ENCODE peak calls at places on chromosomes 6 and 20, in seven cellular contexts. One of them, this sample, is unnamed.

GRCh38 chr20:34639755-34640222 is 37.1 kb downstream of the PIGU start:
- DNase-seq in gastrocnemius medialis: no peak
- DNase-seq in astrocyte: no peak
- DNase-seq in stomach: peak
- DNase-seq in mammary epithelial cell: no peak
- DNase-seq in hepatocyte: peak
- DNase-seq in left ventricle myocardium inferior: no peak
- DNase-seq in this sample: no peak

GRCh38 chr6:135932651-135933050 is 81.2 kb downstream of the PDE7B start:
- DNase-seq in gastrocnemius medialis: no peak
- DNase-seq in astrocyte: no peak
- DNase-seq in stomach: no peak
- DNase-seq in mammary epithelial cell: no peak
- DNase-seq in hepatocyte: no peak
- DNase-seq in left ventricle myocardium inferior: no peak
- DNase-seq in this sample: peak

GRCh38 chr6:134903448-134903847 is 46.5 kb downstream of the ALDH8A1 start:
- DNase-seq in gastrocnemius medialis: peak
- DNase-seq in astrocyte: no peak
- DNase-seq in stomach: no peak
- DNase-seq in mammary epithelial cell: no peak
- DNase-seq in hepatocyte: peak
- DNase-seq in left ventricle myocardium inferior: no peak
- DNase-seq in this sample: no peak

GRCh38 chr6:164455835-164456234 is 853.6 kb downstream of the C6orf118 start:
- DNase-seq in gastrocnemius medialis: no peak
- DNase-seq in astrocyte: no peak
- DNase-seq in stomach: no peak
- DNase-seq in mammary epithelial cell: no peak
- DNase-seq in hepatocyte: no peak
- DNase-seq in left ventricle myocardium inferior: no peak
- DNase-seq in this sample: no peak

GRCh38 chr6:168127384-168127868 is 48.4 kb upstream of the FRMD1 start:
- DNase-seq in gastrocnemius medialis: no peak
- DNase-seq in astrocyte: no peak
- DNase-seq in stomach: no peak
- DNase-seq in mammary epithelial cell: no peak
- DNase-seq in hepatocyte: no peak
- DNase-seq in left ventricle myocardium inferior: peak
- DNase-seq in this sample: no peak

GRCh38 chr20:43398676-43399324 is 58.9 kb upstream of the SRSF6 start:
- DNase-seq in gastrocnemius medialis: no peak
- DNase-seq in astrocyte: no peak
- DNase-seq in stomach: no peak
- DNase-seq in mammary epithelial cell: no peak
- DNase-seq in hepatocyte: no peak
- DNase-seq in left ventricle myocardium inferior: no peak
- DNase-seq in this sample: no peak

GRCh38 chr20:38673731-38674177 is 50.5 kb upstream of the SLC32A1 start:
- DNase-seq in gastrocnemius medialis: no peak
- DNase-seq in astrocyte: peak
- DNase-seq in stomach: no peak
- DNase-seq in mammary epithelial cell: no peak
- DNase-seq in hepatocyte: peak
- DNase-seq in left ventricle myocardium inferior: no peak
- DNase-seq in this sample: no peak

GRCh38 chr6:30463242-30463641 is 26.1 kb upstream of the HLA-E start:
- DNase-seq in gastrocnemius medialis: no peak
- DNase-seq in astrocyte: no peak
- DNase-seq in stomach: no peak
- DNase-seq in mammary epithelial cell: no peak
- DNase-seq in hepatocyte: no peak
- DNase-seq in left ventricle myocardium inferior: no peak
- DNase-seq in this sample: no peak

GRCh38 chr20:45833030-45833882 is at the start of gene SNX21:
- DNase-seq in gastrocnemius medialis: peak
- DNase-seq in astrocyte: peak
- DNase-seq in stomach: peak
- DNase-seq in mammary epithelial cell: peak
- DNase-seq in hepatocyte: peak
- DNase-seq in left ventricle myocardium inferior: peak
- DNase-seq in this sample: peak

GRCh38 chr20:58420798-58421496 is 31.9 kb downstream of the VAPB start:
- DNase-seq in gastrocnemius medialis: no peak
- DNase-seq in astrocyte: peak
- DNase-seq in stomach: no peak
- DNase-seq in mammary epithelial cell: peak
- DNase-seq in hepatocyte: no peak
- DNase-seq in left ventricle myocardium inferior: no peak
- DNase-seq in this sample: peak

GRCh38 chr20:50129662-50130345 is 16.9 kb upstream of the UBE2V1 start:
- DNase-seq in gastrocnemius medialis: no peak
- DNase-seq in astrocyte: no peak
- DNase-seq in stomach: no peak
- DNase-seq in mammary epithelial cell: no peak
- DNase-seq in hepatocyte: no peak
- DNase-seq in left ventricle myocardium inferior: no peak
- DNase-seq in this sample: peak

GRCh38 chr6:35718911-35719381 is 17.9 kb upstream of the ARMC12 start:
- DNase-seq in gastrocnemius medialis: no peak
- DNase-seq in astrocyte: no peak
- DNase-seq in stomach: no peak
- DNase-seq in mammary epithelial cell: no peak
- DNase-seq in hepatocyte: no peak
- DNase-seq in left ventricle myocardium inferior: no peak
- DNase-seq in this sample: no peak

GRCh38 chr6:35718354-35718695 is 18.5 kb upstream of the ARMC12 start:
- DNase-seq in gastrocnemius medialis: no peak
- DNase-seq in astrocyte: no peak
- DNase-seq in stomach: no peak
- DNase-seq in mammary epithelial cell: no peak
- DNase-seq in hepatocyte: no peak
- DNase-seq in left ventricle myocardium inferior: no peak
- DNase-seq in this sample: no peak

GRCh38 chr6:35719830-35720733 is 16.8 kb upstream of the ARMC12 start:
- DNase-seq in gastrocnemius medialis: peak
- DNase-seq in astrocyte: no peak
- DNase-seq in stomach: no peak
- DNase-seq in mammary epithelial cell: no peak
- DNase-seq in hepatocyte: peak
- DNase-seq in left ventricle myocardium inferior: peak
- DNase-seq in this sample: no peak

GRCh38 chr6:35717449-35718353 is 19.1 kb upstream of the ARMC12 start:
- DNase-seq in gastrocnemius medialis: no peak
- DNase-seq in astrocyte: no peak
- DNase-seq in stomach: no peak
- DNase-seq in mammary epithelial cell: no peak
- DNase-seq in hepatocyte: no peak
- DNase-seq in left ventricle myocardium inferior: no peak
- DNase-seq in this sample: no peak

GRCh38 chr6:35719407-35719829 is 17.4 kb upstream of the ARMC12 start:
- DNase-seq in gastrocnemius medialis: no peak
- DNase-seq in astrocyte: no peak
- DNase-seq in stomach: no peak
- DNase-seq in mammary epithelial cell: no peak
- DNase-seq in hepatocyte: no peak
- DNase-seq in left ventricle myocardium inferior: no peak
- DNase-seq in this sample: no peak
- H3K27ac ChIP-seq in gastrocnemius medialis: peak
- H3K27ac ChIP-seq in astrocyte: no peak
- H3K27ac ChIP-seq in stomach: peak
- H3K27ac ChIP-seq in mammary epithelial cell: no peak
- H3K27ac ChIP-seq in hepatocyte: peak
- H3K27ac ChIP-seq in left ventricle myocardium inferior: peak
- H3K27ac ChIP-seq in this sample: peak

GRCh38 chr6:52284131-52284459 is 447 bp downstream of the MCM3 start:
- DNase-seq in gastrocnemius medialis: no peak
- DNase-seq in astrocyte: peak
- DNase-seq in stomach: no peak
- DNase-seq in mammary epithelial cell: no peak
- DNase-seq in hepatocyte: peak
- DNase-seq in left ventricle myocardium inferior: peak
- DNase-seq in this sample: peak

GRCh38 chr6:52286798-52287432 is 2.4 kb upstream of the MCM3 start:
- DNase-seq in gastrocnemius medialis: no peak
- DNase-seq in astrocyte: peak
- DNase-seq in stomach: peak
- DNase-seq in mammary epithelial cell: peak
- DNase-seq in hepatocyte: peak
- DNase-seq in left ventricle myocardium inferior: peak
- DNase-seq in this sample: peak

GRCh38 chr6:52284460-52285173 is at the start of gene MCM3:
- DNase-seq in gastrocnemius medialis: peak
- DNase-seq in astrocyte: peak
- DNase-seq in stomach: peak
- DNase-seq in mammary epithelial cell: peak
- DNase-seq in hepatocyte: peak
- DNase-seq in left ventricle myocardium inferior: peak
- DNase-seq in this sample: peak

GRCh38 chr6:52283111-52283510 is 1.4 kb downstream of the MCM3 start:
- DNase-seq in gastrocnemius medialis: no peak
- DNase-seq in astrocyte: no peak
- DNase-seq in stomach: no peak
- DNase-seq in mammary epithelial cell: no peak
- DNase-seq in hepatocyte: no peak
- DNase-seq in left ventricle myocardium inferior: no peak
- DNase-seq in this sample: no peak

DNA sequence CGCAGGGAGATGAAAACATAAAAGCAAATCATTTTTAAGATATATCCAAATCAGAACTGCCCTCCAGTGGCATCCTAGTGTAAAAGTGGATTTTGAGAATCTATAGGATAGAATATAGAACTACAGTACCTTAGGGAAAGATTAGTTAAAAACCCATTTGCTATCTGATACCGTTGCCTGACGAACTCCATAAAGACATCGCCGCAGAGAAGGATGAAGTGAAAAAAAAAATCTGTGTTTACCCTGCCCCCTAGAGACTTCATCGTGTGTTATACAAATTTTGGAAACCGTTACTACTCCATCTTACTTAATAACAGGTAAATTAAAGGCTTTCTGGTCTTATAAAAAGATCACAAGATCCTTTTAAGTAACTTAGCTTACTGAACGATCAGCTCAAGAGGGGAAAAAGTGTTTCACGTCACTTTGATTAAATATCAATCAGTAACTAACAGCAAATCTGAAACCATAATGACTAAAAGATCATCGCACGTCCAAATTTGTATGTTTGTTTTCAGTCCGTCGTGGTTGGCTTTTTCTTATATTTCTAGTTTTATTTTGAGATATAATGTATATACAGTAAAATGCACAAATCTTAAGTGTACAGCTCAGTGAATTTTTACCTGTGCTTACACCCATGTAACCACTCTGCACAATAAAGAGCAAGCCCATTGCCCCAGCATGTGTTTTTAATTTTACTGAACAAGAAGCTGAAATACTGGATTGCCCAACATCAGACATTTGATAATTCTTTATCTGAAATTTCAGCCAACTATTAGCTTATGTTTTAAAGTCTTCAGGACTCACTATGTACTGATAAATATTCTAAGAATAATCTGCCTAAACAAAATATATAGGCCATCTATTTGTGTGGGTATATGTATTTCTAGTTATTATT is 879 bp upstream of the MCM3 start:
- DNase-seq in gastrocnemius medialis: no peak
- DNase-seq in astrocyte: no peak
- DNase-seq in stomach: no peak
- DNase-seq in mammary epithelial cell: no peak
- DNase-seq in hepatocyte: no peak
- DNase-seq in left ventricle myocardium inferior: no peak
- DNase-seq in this sample: no peak
- TF ChIP-seq CTCF in gastrocnemius medialis: no peak
- TF ChIP-seq CTCF in astrocyte: no peak
- TF ChIP-seq CTCF in stomach: no peak
- TF ChIP-seq CTCF in mammary epithelial cell: peak
- TF ChIP-seq CTCF in hepatocyte: peak
- TF ChIP-seq CTCF in left ventricle myocardium inferior: peak
- TF ChIP-seq CTCF in this sample: peak

DNA sequence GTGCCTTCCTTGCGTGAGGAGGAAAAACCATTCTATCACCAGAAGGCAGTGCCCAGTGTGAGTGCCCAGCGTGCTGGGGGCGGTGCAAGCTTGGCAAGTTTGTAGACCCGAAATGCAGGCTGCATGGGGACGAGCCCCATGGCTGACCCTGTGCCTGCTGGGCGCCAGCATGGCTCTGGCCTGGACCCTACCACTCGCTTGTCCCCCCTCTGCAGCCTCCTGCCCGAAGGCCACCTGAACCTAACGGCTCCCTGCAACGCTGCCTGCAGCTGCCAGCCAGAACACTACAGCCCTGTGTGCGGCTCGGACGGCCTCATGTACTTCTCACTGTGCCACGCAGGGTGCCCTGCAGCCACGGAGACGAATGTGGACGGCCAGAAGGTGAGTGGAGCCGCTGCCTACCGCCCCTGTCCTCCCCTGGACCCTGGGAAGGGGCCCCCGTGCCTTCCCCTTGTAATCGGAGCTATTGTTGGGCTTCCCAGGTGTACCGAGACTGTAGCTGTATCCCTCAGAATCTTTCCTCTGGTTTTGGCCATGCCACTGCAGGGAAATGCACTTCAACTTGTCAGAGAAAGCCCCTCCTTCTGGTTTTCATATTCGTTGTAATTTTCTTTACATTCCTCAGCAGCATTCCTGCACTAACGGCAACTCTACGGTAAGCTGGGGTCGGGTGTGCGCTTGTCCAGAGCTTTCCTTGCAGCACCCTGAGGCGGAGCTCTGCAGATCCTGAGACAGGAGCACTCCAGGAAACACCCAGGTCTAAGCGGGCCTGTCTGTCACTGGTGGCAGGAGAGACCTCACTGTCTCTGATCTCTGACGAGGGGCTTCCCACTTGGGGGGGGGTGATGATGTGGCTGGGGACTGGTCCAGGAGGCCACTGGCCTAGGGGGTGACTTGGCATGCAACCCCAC is 25.5 kb downstream of the SLCO4A1 start:
- DNase-seq in gastrocnemius medialis: no peak
- DNase-seq in astrocyte: no peak
- DNase-seq in stomach: no peak
- DNase-seq in mammary epithelial cell: no peak
- DNase-seq in hepatocyte: no peak
- DNase-seq in left ventricle myocardium inferior: no peak
- DNase-seq in this sample: no peak
- H3K27ac ChIP-seq in gastrocnemius medialis: no peak
- H3K27ac ChIP-seq in astrocyte: no peak
- H3K27ac ChIP-seq in stomach: no peak
- H3K27ac ChIP-seq in mammary epithelial cell: peak
- H3K27ac ChIP-seq in hepatocyte: no peak
- H3K27ac ChIP-seq in left ventricle myocardium inferior: peak
- H3K27ac ChIP-seq in this sample: peak

DNA sequence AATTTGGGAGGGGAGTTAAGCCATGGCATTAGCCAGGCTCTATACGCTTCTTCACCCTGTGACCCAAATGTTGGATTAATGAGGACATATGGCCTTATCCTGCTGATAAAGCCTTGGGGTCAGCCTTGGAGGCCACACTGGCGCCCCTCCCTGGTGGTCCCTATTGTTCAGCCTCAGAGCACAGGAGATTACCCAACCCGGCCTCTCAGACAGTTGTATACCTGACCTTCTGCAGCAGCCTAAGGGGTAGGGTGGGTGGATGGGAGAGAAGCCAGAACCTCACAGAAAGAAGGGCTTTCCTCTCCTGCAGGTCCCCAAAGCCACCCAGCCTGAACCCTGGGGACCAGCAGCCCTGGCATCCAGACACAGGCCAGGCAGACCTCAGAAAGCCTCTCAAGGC is 76.8 kb downstream of the LINC00237 start:
- DNase-seq in gastrocnemius medialis: no peak
- DNase-seq in astrocyte: no peak
- DNase-seq in stomach: no peak
- DNase-seq in mammary epithelial cell: no peak
- DNase-seq in hepatocyte: no peak
- DNase-seq in left ventricle myocardium inferior: no peak
- DNase-seq in this sample: no peak
- TF ChIP-seq CTCF in gastrocnemius medialis: no peak
- TF ChIP-seq CTCF in astrocyte: no peak
- TF ChIP-seq CTCF in stomach: no peak
- TF ChIP-seq CTCF in mammary epithelial cell: no peak
- TF ChIP-seq CTCF in hepatocyte: no peak
- TF ChIP-seq CTCF in left ventricle myocardium inferior: no peak
- TF ChIP-seq CTCF in this sample: no peak